ENCODE peak calls at places on chromosomes 6 and 20, in eight cellular contexts. F, Y, P, R, J, T, V and X are unnamed samples.

GRCh38 chr6:1108198-1108597 is 203.7 kb upstream of the FOXQ1 start:
- DNase-seq in R (no peak), F (no peak), Y (no peak), T (no peak), V (no peak), J (no peak), P (no peak), X (no peak)

GRCh38 chr6:1608222-1608975 is 1.3 kb upstream of the FOXC1 start:
- DNase-seq in T (no peak), V (no peak), Y (no peak), R (no peak), J (no peak), F (no peak), P (no peak), X (no peak)

GRCh38 chr6:127606131-127606562 is 29.2 kb downstream of the C6orf58 start:
- DNase-seq in V (peak; percentile 44), J (no peak), R (no peak), Y (no peak), F (peak; percentile 39), P (no peak), T (peak; percentile 48), X (no peak)

GRCh38 chr6:87110639-87111038 is 15.7 kb upstream of the CGA start:
- DNase-seq in R (no peak), V (no peak), Y (no peak), J (no peak), P (no peak), F (no peak), T (no peak), X (no peak)

GRCh38 chr6:10146723-10147451 is 268.0 kb downstream of the TFAP2A start:
- DNase-seq in Y (no peak), R (no peak), F (peak; percentile 71), T (peak; percentile 69), P (no peak), V (peak; percentile 45), J (no peak), X (no peak)

GRCh38 chr20:48787861-48788375 is 39.9 kb downstream of the PREX1 start:
- DNase-seq in Y (no peak), R (peak; percentile 59), P (no peak), F (peak; percentile 10), V (peak; percentile 65), T (peak; percentile 55), J (no peak), X (no peak)

GRCh38 chr6:128305976-128306375 is 214.4 kb downstream of the PTPRK start:
- DNase-seq in R (no peak), V (no peak), J (no peak), T (no peak), Y (no peak), P (no peak), F (no peak), X (no peak)

GRCh38 chr6:44641344-44641743 is 253.8 kb downstream of the CDC5L start:
- DNase-seq in V (peak; percentile 47), R (no peak), Y (no peak), T (no peak), J (no peak), F (peak; percentile 59), P (no peak), X (no peak)

GRCh38 chr6:35713426-35713825 is 23.4 kb upstream of the ARMC12 start:
- DNase-seq in V (no peak), T (no peak), J (no peak), Y (no peak), F (no peak), P (no peak), R (no peak), X (no peak)

GRCh38 chr6:1817033-1817761 is 207.5 kb downstream of the FOXC1 start:
- DNase-seq in F (no peak), P (no peak), J (no peak), Y (no peak), R (no peak), V (no peak), T (no peak), X (no peak)

GRCh38 chr6:121596441-121596840 is 161.0 kb downstream of the GJA1 start:
- DNase-seq in F (no peak), R (no peak), T (no peak), J (no peak), V (no peak), Y (no peak), P (no peak), X (no peak)

GRCh38 chr6:23842760-23843159 is 283.3 kb upstream of the NRSN1 start:
- DNase-seq in T (no peak), Y (no peak), R (no peak), J (no peak), F (no peak), P (no peak), V (no peak), X (no peak)

GRCh38 chr6:15922510-15923307 is 206.2 kb upstream of the MYLIP start:
- DNase-seq in J (no peak), F (peak; percentile 34), P (no peak), Y (no peak), R (no peak), V (peak; percentile 23), T (no peak), X (no peak)

GRCh38 chr6:142702501-142703460 is 242.2 kb downstream of the HIVEP2 start:
- DNase-seq in P (no peak), J (peak; percentile 60), F (peak; percentile 61), Y (no peak), T (no peak), V (no peak), R (no peak), X (no peak)

GRCh38 chr20:54510546-54511129 is 35.2 kb downstream of the DOK5 start:
- DNase-seq in T (no peak), V (no peak), Y (no peak), P (no peak), F (no peak), R (no peak), J (no peak), X (no peak)

GRCh38 chr6:91167846-91168245 is 581.0 kb upstream of the MAP3K7 start:
- DNase-seq in Y (no peak), F (peak; percentile 9), T (no peak), J (no peak), P (no peak), V (no peak), R (no peak), X (no peak)

GRCh38 chr6:27472182-27472616 is 706 bp downstream of the ZNF184 start:
- DNase-seq in R (peak; percentile 63), F (peak; percentile 70), P (peak; percentile 52), J (peak; percentile 66), V (peak; percentile 75), T (peak; percentile 46), Y (peak; percentile 79), X (peak; percentile 62)

GRCh38 chr6:125584468-125584939 is 164.9 kb upstream of the HEY2 start:
- DNase-seq in V (peak; percentile 79), T (no peak), R (peak; percentile 64), J (no peak), Y (no peak), P (no peak), F (peak; percentile 78), X (no peak)

GRCh38 chr20:5678769-5679168 is 71.4 kb upstream of the SHLD1 start:
- DNase-seq in P (no peak), R (no peak), F (no peak), Y (no peak), T (no peak), V (no peak), J (no peak), X (no peak)

GRCh38 chr6:148307400-148307799 is 35.2 kb upstream of the SASH1 start:
- DNase-seq in V (no peak), Y (no peak), P (no peak), F (peak; percentile 96), R (no peak), J (no peak), T (peak; percentile 31), X (no peak)